ENCODE peak calls at places on chromosomes 16 and 17, in ten cellular contexts. H is adrenal gland, T is A549, U is lower leg skin, M is H1, K is body of pancreas, V is tibial nerve, E is Peyer's patch, B is heart left ventricle, N is stomach. L is an unnamed sample.

GRCh38 chr17:39618252-39618913 is 8.4 kb upstream of the PPP1R1B start:
- DNase-seq in H (no peak), B (no peak), V (no peak), U (peak), N (no peak), E (no peak), T (no peak), M (no peak), K (no peak), L (no peak)

GRCh38 chr17:65293584-65294183 is 156.5 kb downstream of the RGS9 start:
- DNase-seq in B (no peak), U (peak), N (no peak), H (no peak), M (no peak), T (no peak), K (no peak), V (no peak), E (no peak), L (no peak)

GRCh38 chr17:30095507-30096244 is 20.9 kb upstream of the NSRP1 start:
- DNase-seq in E (no peak), T (peak), M (no peak), V (peak), N (no peak), H (peak), K (no peak), U (no peak), B (no peak), L (no peak)

GRCh38 chr17:8956521-8956920 is 9.0 kb downstream of the PIK3R5 start:
- DNase-seq in H (no peak), M (no peak), V (no peak), T (no peak), N (no peak), U (no peak), E (no peak), K (no peak), B (no peak), L (no peak)

GRCh38 chr16:2148714-2149629 is 547 bp downstream of the RAB26 start:
- DNase-seq in V (no peak), B (no peak), H (no peak), T (peak), N (peak), E (no peak), K (peak), M (no peak), U (no peak), L (no peak)

GRCh38 chr17:12982224-12982623 is 35.6 kb downstream of the ELAC2 start:
- DNase-seq in E (no peak), H (no peak), N (no peak), M (no peak), V (no peak), U (no peak), K (no peak), T (no peak), B (no peak), L (no peak)

GRCh38 chr16:80718480-80719220 is 85.7 kb downstream of the CDYL2 start:
- DNase-seq in M (no peak), V (no peak), U (no peak), K (peak), H (peak), E (no peak), N (peak), B (no peak), T (no peak), L (peak)

GRCh38 chr16:72199938-72200337 is 28.0 kb upstream of the PMFBP1 start:
- DNase-seq in K (no peak), H (no peak), T (no peak), M (no peak), U (peak), N (no peak), E (no peak), V (no peak), B (no peak), L (no peak)

GRCh38 chr16:77775911-77776909 is 12.2 kb upstream of the VAT1L start:
- DNase-seq in B (no peak), M (no peak), K (no peak), N (no peak), E (no peak), T (no peak), U (no peak), V (no peak), H (no peak), L (no peak)

GRCh38 chr17:71111945-71112344 is 942.6 kb downstream of the KCNJ2 start:
- DNase-seq in V (no peak), H (no peak), K (no peak), B (no peak), T (no peak), N (no peak), U (no peak), E (no peak), M (no peak), L (no peak)

GRCh38 chr17:29012535-29012934 is 6.7 kb upstream of the SEZ6 start:
- DNase-seq in M (no peak), B (no peak), K (no peak), N (no peak), H (no peak), V (no peak), E (no peak), T (peak), U (no peak), L (no peak)

GRCh38 chr17:82103588-82104451 is 5.8 kb upstream of the FASN start:
- DNase-seq in K (peak), T (no peak), E (no peak), V (peak), N (peak), B (peak), U (no peak), M (no peak), H (peak), L (peak)

GRCh38 chr16:67174706-67175231 is 4.4 kb downstream of the NOL3 start:
- DNase-seq in E (no peak), K (no peak), V (no peak), B (no peak), N (no peak), T (no peak), U (no peak), M (no peak), H (peak), L (no peak)

GRCh38 chr17:80474933-80475915 is 1.2 kb downstream of the NPTX1 start:
- DNase-seq in V (no peak), K (no peak), M (no peak), T (peak), B (no peak), U (no peak), E (no peak), H (no peak), N (no peak), L (no peak)

GRCh38 chr17:80477647-80478478 is 1.5 kb upstream of the NPTX1 start:
- DNase-seq in U (no peak), B (no peak), N (no peak), M (no peak), E (no peak), H (peak), T (peak), K (no peak), V (no peak), L (no peak)

GRCh38 chr17:80475949-80476876 is at the start of gene NPTX1:
- DNase-seq in N (no peak), K (no peak), U (no peak), T (peak), H (no peak), B (no peak), V (no peak), E (no peak), M (no peak), L (no peak)

GRCh38 chr17:80478487-80479245 is 2.3 kb upstream of the NPTX1 start:
- DNase-seq in H (no peak), E (no peak), U (no peak), N (no peak), K (no peak), V (no peak), M (no peak), T (no peak), B (no peak), L (no peak)

DNA sequence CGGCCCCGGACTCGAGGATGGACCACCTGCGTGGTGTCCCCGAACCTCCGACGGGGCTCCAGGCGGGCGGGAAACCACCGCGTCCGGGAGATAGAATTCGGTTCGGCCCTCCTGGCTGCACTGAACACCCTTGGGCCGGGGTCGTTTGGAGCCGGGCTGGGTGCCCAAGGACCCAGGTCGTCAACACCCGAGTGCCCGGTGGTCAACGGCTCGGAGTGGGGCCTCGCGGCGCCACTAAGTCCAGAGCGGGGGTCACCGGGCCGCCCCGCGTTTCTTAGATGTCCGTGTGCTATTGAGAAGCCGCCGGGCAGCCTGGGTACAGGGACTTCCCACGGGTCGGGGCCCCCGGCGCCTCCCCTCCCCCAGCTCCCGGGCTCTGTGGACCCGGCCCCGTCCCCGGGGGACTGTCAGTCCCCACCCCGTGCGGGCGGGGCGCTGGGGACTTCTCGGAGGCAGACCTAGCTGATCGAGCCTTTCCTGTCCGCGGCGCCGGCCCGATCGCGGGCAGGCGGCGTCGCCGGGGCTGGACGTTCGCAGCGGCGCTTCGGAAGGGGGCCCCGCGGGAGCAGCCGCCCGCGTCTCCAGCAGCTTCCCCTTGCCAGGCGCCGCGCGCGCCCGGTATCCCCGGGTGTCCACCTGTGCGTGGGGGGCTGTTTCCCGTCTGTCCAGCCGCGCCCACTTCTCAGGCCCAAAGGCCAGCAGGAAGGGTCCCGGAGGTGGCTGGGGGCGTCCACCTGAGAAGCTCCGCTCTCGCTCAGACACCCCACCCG is 655 bp upstream of the NPTX1 start:
- DNase-seq in K (no peak), E (no peak), H (no peak), V (no peak), T (peak), N (no peak), U (no peak), B (no peak), M (no peak), L (no peak)
- H3K4me3 ChIP-seq in K (no peak), E (peak), H (no peak), V (peak), T (peak), N (peak), U (peak), B (peak), M (peak), L (peak)

DNA sequence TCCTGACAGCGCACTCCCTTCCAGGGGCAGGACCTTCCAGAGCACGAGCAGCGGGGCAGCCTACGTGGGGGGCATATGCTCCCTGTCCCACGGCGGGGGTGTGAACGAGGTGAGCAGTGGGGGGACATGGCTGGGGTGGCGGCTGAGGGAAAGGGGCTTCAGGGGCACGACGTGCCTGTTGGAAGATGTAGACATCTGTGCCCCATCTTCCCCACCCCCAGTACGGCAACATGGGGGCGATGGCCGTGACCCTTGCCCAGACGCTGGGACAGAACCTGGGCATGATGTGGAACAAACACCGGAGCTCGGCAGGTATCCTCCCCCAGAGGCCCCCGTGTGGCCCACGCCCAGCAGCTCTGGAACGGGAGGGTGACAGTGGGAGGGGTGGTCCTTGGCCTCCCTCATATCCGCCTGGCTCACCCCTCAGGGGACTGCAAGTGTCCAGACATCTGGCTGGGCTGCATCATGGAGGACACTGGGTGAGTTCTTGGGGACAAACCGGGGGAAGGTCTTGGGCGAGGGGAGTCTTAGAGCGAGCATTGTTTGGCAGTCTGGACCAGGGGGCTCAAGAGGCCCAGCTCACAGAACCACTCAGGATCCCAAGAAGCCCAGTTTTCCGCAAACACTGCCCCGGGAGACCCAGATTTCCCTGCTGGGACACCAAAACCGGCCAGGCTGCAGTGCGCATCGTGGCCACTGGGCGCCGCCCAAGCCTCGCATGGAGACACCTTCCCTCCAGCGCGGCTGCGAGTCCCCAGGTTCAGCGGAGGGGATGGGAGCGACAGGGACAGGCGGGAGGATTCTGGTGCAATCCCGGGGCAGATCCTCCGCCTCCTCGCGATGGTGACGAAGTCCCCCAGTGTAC is 15.7 kb downstream of the ADAM11 start:
- DNase-seq in K (peak), H (peak), N (peak), T (peak), U (peak), E (peak), V (peak), B (peak), M (peak), L (peak)
- TF ChIP-seq POLR2A in K (no peak), H (no peak), N (no peak), T (no peak), U (no peak), E (no peak), V (no peak), B (peak), M (no peak), L (no peak)

GRCh38 chr16:19829844-19830703 is 54.6 kb downstream of the GPRC5B start:
- DNase-seq in N (peak), E (no peak), M (no peak), U (no peak), V (no peak), K (no peak), T (no peak), H (no peak), B (no peak), L (no peak)

GRCh38 chr16:19833581-19833980 is 51.1 kb downstream of the GPRC5B start:
- DNase-seq in T (no peak), B (no peak), N (no peak), V (no peak), K (no peak), U (no peak), M (no peak), H (no peak), E (no peak), L (no peak)

GRCh38 chr16:19830902-19831555 is 53.6 kb downstream of the GPRC5B start:
- DNase-seq in E (no peak), K (no peak), B (no peak), V (no peak), H (no peak), M (no peak), U (no peak), T (no peak), N (no peak), L (no peak)

GRCh38 chr16:19833176-19833575 is 51.5 kb downstream of the GPRC5B start:
- DNase-seq in N (no peak), M (no peak), V (no peak), U (no peak), B (no peak), E (no peak), T (no peak), H (no peak), K (no peak), L (no peak)

DNA sequence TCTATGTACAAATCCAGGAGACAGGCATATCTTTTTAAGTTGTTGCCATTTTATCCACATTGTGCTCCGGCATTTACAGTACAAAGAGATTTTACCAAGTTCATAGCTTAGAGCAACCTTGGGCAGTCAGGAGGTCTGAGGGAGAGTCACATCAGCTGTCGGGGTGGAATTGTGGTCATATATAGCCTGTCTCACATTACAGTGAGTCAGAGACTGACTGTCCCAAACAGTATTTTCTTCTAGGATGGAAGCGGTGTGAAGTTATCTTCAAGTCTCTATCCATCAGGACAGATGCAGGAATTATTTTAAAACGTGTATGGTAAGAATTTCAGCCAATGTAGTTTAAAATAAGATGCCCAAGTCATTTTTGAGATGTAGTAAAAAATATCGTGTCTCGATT is 53.0 kb downstream of the GPRC5B start:
- DNase-seq in N (no peak), B (no peak), U (no peak), K (no peak), E (no peak), M (no peak), V (no peak), H (peak), T (peak), L (no peak)
- H3K4me3 ChIP-seq in N (no peak), B (no peak), U (no peak), K (no peak), E (no peak), M (no peak), V (no peak), H (no peak), T (no peak), L (no peak)

GRCh38 chr16:70453891-70454220 is 539 bp upstream of the FCSK start:
- DNase-seq in M (no peak), E (no peak), N (no peak), H (no peak), T (no peak), V (no peak), K (no peak), U (no peak), B (no peak), L (no peak)
- TF ChIP-seq POLR2A in M (peak), E (no peak), N (no peak), H (no peak), T (no peak), V (no peak), K (no peak), U (no peak), B (no peak), L (no peak)

GRCh38 chr16:88634994-88635670 is 3.2 kb upstream of the IL17C start:
- DNase-seq in U (peak), M (no peak), E (no peak), N (no peak), V (no peak), T (peak), H (no peak), B (no peak), K (no peak), L (no peak)

GRCh38 chr16:88634141-88634993 is 4.0 kb upstream of the IL17C start:
- DNase-seq in T (no peak), B (peak), N (peak), K (no peak), H (no peak), E (peak), U (peak), M (no peak), V (no peak), L (no peak)

GRCh38 chr16:88631920-88632586 is 6.3 kb upstream of the IL17C start:
- DNase-seq in V (no peak), N (no peak), H (no peak), K (no peak), T (no peak), M (no peak), B (no peak), E (no peak), U (no peak), L (no peak)

GRCh38 chr16:88632587-88632930 is 5.8 kb upstream of the IL17C start:
- DNase-seq in T (no peak), N (no peak), B (no peak), E (no peak), V (no peak), M (no peak), K (no peak), H (no peak), U (no peak), L (no peak)

GRCh38 chr16:88633684-88634140 is 4.7 kb upstream of the IL17C start:
- DNase-seq in T (peak), M (no peak), B (peak), H (no peak), V (no peak), E (peak), N (peak), U (no peak), K (no peak), L (no peak)
- H3K4me3 ChIP-seq in T (no peak), M (peak), B (peak), H (no peak), V (peak), E (peak), N (peak), U (no peak), K (no peak), L (no peak)

L was measured in prostate gland.